ENCODE peak calls at places on chromosomes 13 and 19, in six cellular contexts. V is GM12865, I is H9, F is SHP77 treated with DMSO at 0.1 percent for 48 hours, M is prostate gland, H is brain microvascular endothelial cell. W is an unnamed sample.

GRCh38 chr19:2683430-2683995 is 19.0 kb downstream of the GNG7 start:
- DNase-seq in V (no peak), I (no peak), F (no peak), M (no peak), H (no peak), W (no peak)

GRCh38 chr13:97339019-97339988 is 94.7 kb upstream of the RAP2A start:
- DNase-seq in V (peak), I (no peak), F (no peak), M (no peak), H (peak), W (peak)

GRCh38 chr13:26186995-26187394 is 35.1 kb downstream of the RNF6 start:
- DNase-seq in V (peak), I (peak), F (no peak), M (no peak), H (no peak), W (no peak)

GRCh38 chr13:95536629-95537241 is 15.8 kb upstream of the CLDN10 start:
- DNase-seq in V (peak), I (no peak), F (no peak), M (no peak), H (no peak), W (no peak)

GRCh38 chr19:8487137-8487851 is 15.1 kb downstream of the PRAM1 start:
- DNase-seq in V (peak), I (no peak), F (no peak), M (no peak), H (no peak), W (peak)

GRCh38 chr13:21637296-21637695 is 33.3 kb upstream of the MICU2 start:
- DNase-seq in V (peak), I (no peak), F (peak), M (no peak), H (peak), W (no peak)

GRCh38 chr13:70310720-70311119 is 202.5 kb upstream of the KLHL1 start:
- DNase-seq in V (peak), I (no peak), F (peak), M (peak), H (peak), W (no peak)

GRCh38 chr13:71285700-71286099 is 581.3 kb downstream of the DACH1 start:
- DNase-seq in V (peak), I (no peak), F (no peak), M (no peak), H (no peak), W (no peak)

GRCh38 chr19:43674630-43674982 is 4.6 kb upstream of the PLAUR start:
- DNase-seq in V (no peak), I (no peak), F (no peak), M (no peak), H (no peak), W (no peak)

GRCh38 chr19:58382997-58383603 is 2.3 kb upstream of the ZNF837 start:
- DNase-seq in V (no peak), I (peak), F (no peak), M (no peak), H (no peak), W (no peak)

GRCh38 chr13:37640499-37640898 is 41.9 kb upstream of the POSTN start:
- DNase-seq in V (peak), I (no peak), F (peak), M (no peak), H (peak), W (no peak)

GRCh38 chr13:49652691-49653305 is 24.5 kb downstream of the ARL11 start:
- DNase-seq in V (peak), I (peak), F (peak), M (peak), H (no peak), W (no peak)

GRCh38 chr13:26475176-26476110 is 82.0 kb upstream of the WASF3 start:
- DNase-seq in V (no peak), I (peak), F (no peak), M (no peak), H (no peak), W (no peak)

GRCh38 chr13:48412100-48412556 is 785 bp downstream of the LPAR6 start:
- DNase-seq in V (no peak), I (no peak), F (no peak), M (no peak), H (no peak), W (no peak)

GRCh38 chr19:36169084-36169760 is 17.0 kb upstream of the COX7A1 start:
- DNase-seq in V (no peak), I (no peak), F (no peak), M (peak), H (no peak), W (no peak)

GRCh38 chr13:90502762-90503161 is 844.7 kb upstream of the MIR17HG start:
- DNase-seq in V (no peak), I (no peak), F (no peak), M (no peak), H (no peak), W (no peak)

GRCh38 chr13:109074853-109075252 is 445.4 kb downstream of the MYO16 start:
- DNase-seq in V (no peak), I (no peak), F (no peak), M (no peak), H (no peak), W (no peak)

GRCh38 chr13:30745917-30746686 is 10.8 kb downstream of the ALOX5AP start:
- DNase-seq in V (no peak), I (no peak), F (no peak), M (no peak), H (no peak), W (no peak)

GRCh38 chr19:46616631-46617322 is 8.1 kb downstream of the PTGIR start:
- DNase-seq in V (peak), I (peak), F (peak), M (peak), H (no peak), W (peak)

GRCh38 chr13:102400619-102401125 is 1.2 kb downstream of the FGF14 start:
- DNase-seq in V (no peak), I (peak), F (peak), M (no peak), H (no peak), W (peak)

GRCh38 chr13:22049384-22049783 is 378.5 kb downstream of the FGF9 start:
- DNase-seq in V (no peak), I (no peak), F (no peak), M (no peak), H (no peak), W (no peak)

GRCh38 chr13:91172160-91172559 is 175.3 kb upstream of the MIR17HG start:
- DNase-seq in V (no peak), I (no peak), F (no peak), M (no peak), H (no peak), W (no peak)

GRCh38 chr13:108483981-108484380 is 145.4 kb upstream of the MYO16 start:
- DNase-seq in V (no peak), I (no peak), F (no peak), M (no peak), H (no peak), W (no peak)

GRCh38 chr19:18204394-18205179 is 745 bp upstream of the RAB3A start:
- DNase-seq in V (no peak), I (no peak), F (no peak), M (no peak), H (peak), W (peak)

W was measured in Right ventricle myocardium superior.